ENCODE peak calls at places on chromosomes 1 and 21, in six cellular contexts. T is endothelial cell; G is stomach; P is stimulated activated naive CD4-positive, alpha-beta T cell; E is NCI-H345; I is NCI-H2029. N is an unnamed sample.

GRCh38 chr1:17692645-17693044 is 62.5 kb upstream of the ACTL8 start:
- DNase-seq in T (no peak), I (no peak), E (no peak), G (no peak), P (no peak), N (no peak)

GRCh38 chr1:119766374-119766794 is 2.3 kb downstream of the HMGCS2 start:
- DNase-seq in T (no peak), E (peak), P (no peak), G (peak), I (no peak), N (no peak)

GRCh38 chr1:176227579-176227978 is 20.5 kb upstream of the COP1 start:
- DNase-seq in E (no peak), P (no peak), T (no peak), G (no peak), I (no peak), N (no peak)

GRCh38 chr21:44058652-44058964 is 46.5 kb downstream of the TRAPPC10 start:
- DNase-seq in T (no peak), E (peak), P (no peak), G (no peak), I (no peak), N (no peak)

GRCh38 chr21:36860736-36861594 is 105.5 kb downstream of the HLCS start:
- DNase-seq in E (no peak), G (no peak), I (no peak), P (no peak), T (no peak), N (no peak)

GRCh38 chr1:9892563-9893528 is 17.2 kb downstream of the CTNNBIP1 start:
- DNase-seq in T (no peak), E (no peak), P (no peak), I (no peak), G (peak), N (no peak)

GRCh38 chr1:194114288-194114687 is 927.9 kb upstream of the B3GALT2 start:
- DNase-seq in I (no peak), E (no peak), T (no peak), P (no peak), G (no peak), N (no peak)

GRCh38 chr21:25791321-25791720 is 56.5 kb downstream of the GABPA start:
- DNase-seq in E (peak), I (no peak), T (no peak), G (no peak), P (no peak), N (no peak)

GRCh38 chr1:22832414-22832786 is 121.8 kb downstream of the EPHB2 start:
- DNase-seq in G (no peak), E (no peak), P (no peak), I (no peak), T (no peak), N (no peak)

GRCh38 chr1:34292472-34292871 is 115.8 kb downstream of the C1orf94 start:
- DNase-seq in G (no peak), P (no peak), T (no peak), E (no peak), I (no peak), N (no peak)

GRCh38 chr1:167757433-167758309 is 35.9 kb downstream of the MPZL1 start:
- DNase-seq in E (no peak), T (no peak), G (no peak), I (no peak), P (no peak), N (no peak)

GRCh38 chr21:46253610-46254124 is 25.1 kb upstream of the LSS start:
- DNase-seq in P (no peak), I (no peak), G (no peak), T (no peak), E (no peak), N (no peak)

GRCh38 chr1:179817789-179818188 is 59.8 kb downstream of the TOR1AIP2 start:
- DNase-seq in E (no peak), G (no peak), I (no peak), T (no peak), P (no peak), N (no peak)

GRCh38 chr1:21956720-21957552 is 19.8 kb upstream of the HSPG2 start:
- DNase-seq in E (no peak), P (peak), I (peak), G (peak), T (no peak), N (no peak)

GRCh38 chr1:51768971-51769601 is 109.4 kb downstream of the NRDC start:
- DNase-seq in P (no peak), E (peak), T (no peak), I (peak), G (no peak), N (peak)

GRCh38 chr1:63326473-63327380 is 4.4 kb downstream of the FOXD3 start:
- DNase-seq in P (no peak), I (no peak), E (no peak), G (no peak), T (peak), N (peak)